ENCODE peak calls at places on chromosome 5, in seven cellular contexts. N is 8988T, F is tibial artery, H is NCI-H1105 treated with DMSO at 0.1 percent for 48 hours, W is EL, I is germinal center, U is endothelial cell. C is an unnamed sample.

GRCh38 chr5:17833336-17833735 is 199.1 kb downstream of the TAF11L14 start:
- DNase-seq in I (no peak), W (no peak), F (no peak), U (no peak), H (no peak), N (no peak), C (no peak)

GRCh38 chr5:175015028-175015427 is 290.6 kb downstream of the MSX2 start:
- DNase-seq in W (no peak), U (no peak), F (no peak), H (no peak), I (no peak), N (no peak), C (no peak)

GRCh38 chr5:10301842-10302610 is 5.7 kb downstream of the CMBL start:
- DNase-seq in N (peak; percentile 57), I (no peak), F (no peak), U (no peak), W (no peak), H (peak; percentile 76), C (no peak)

GRCh38 chr5:118611332-118611945 is 376.9 kb downstream of the DTWD2 start:
- DNase-seq in W (peak; percentile 33), I (peak; percentile 5), H (no peak), N (no peak), U (peak; percentile 52), F (no peak), C (peak; percentile 59)

GRCh38 chr5:132274050-132274869 is 16.8 kb downstream of the PDLIM4 start:
- DNase-seq in U (no peak), N (no peak), I (no peak), H (no peak), F (no peak), W (no peak), C (no peak)

GRCh38 chr5:67092447-67093023 is 104.1 kb downstream of the CD180 start:
- DNase-seq in H (no peak), I (no peak), U (no peak), F (no peak), W (no peak), N (no peak), C (no peak)

GRCh38 chr5:134965271-134965825 is 2.4 kb upstream of the CATSPER3 start:
- DNase-seq in H (no peak), N (no peak), F (no peak), I (no peak), W (no peak), U (no peak), C (no peak)

GRCh38 chr5:10111575-10111974 is 138.1 kb downstream of the ATPSCKMT start:
- DNase-seq in H (peak; percentile 31), W (peak; percentile 57), F (no peak), I (no peak), N (peak; percentile 72), U (peak; percentile 47), C (peak; percentile 12)

GRCh38 chr5:75720882-75721281 is 3.6 kb upstream of the POC5 start:
- DNase-seq in U (no peak), F (no peak), W (no peak), I (no peak), N (no peak), H (no peak), C (no peak)

GRCh38 chr5:90529939-90530677 is 724 bp upstream of the LYSMD3 start:
- DNase-seq in I (peak; percentile 69), N (peak; percentile 40), U (peak; percentile 56), F (peak; percentile 60), W (peak; percentile 82), H (peak; percentile 67), C (peak; percentile 89)

GRCh38 chr5:79971156-79971555 is 19.9 kb downstream of the MTX3 start:
- DNase-seq in F (no peak), I (no peak), U (no peak), H (no peak), W (peak; percentile 80), N (no peak), C (no peak)

GRCh38 chr5:34483442-34484033 is 172.6 kb upstream of the RAI14 start:
- DNase-seq in W (no peak), N (no peak), U (no peak), H (no peak), I (no peak), F (no peak), C (no peak)

GRCh38 chr5:162288647-162289296 is 221.2 kb downstream of the GABRG2 start:
- DNase-seq in I (no peak), W (no peak), N (no peak), F (no peak), H (no peak), U (no peak), C (no peak)

GRCh38 chr5:94759022-94759421 is 140.6 kb downstream of the SLF1 start:
- DNase-seq in W (no peak), H (no peak), U (no peak), F (no peak), N (no peak), I (no peak), C (no peak)

GRCh38 chr5:26482817-26483375 is 555.5 kb downstream of the CDH9 start:
- DNase-seq in N (peak; percentile 88), H (peak; percentile 39), W (no peak), U (peak; percentile 52), F (peak; percentile 29), I (no peak), C (peak; percentile 76)

GRCh38 chr5:140549237-140550144 is 2.0 kb downstream of the EIF4EBP3 start:
- DNase-seq in N (no peak), I (no peak), F (peak; percentile 56), W (peak; percentile 39), U (no peak), H (no peak), C (peak; percentile 29)

GRCh38 chr5:150565868-150566267 is 57.9 kb downstream of the NDST1 start:
- DNase-seq in W (no peak), I (no peak), H (no peak), F (no peak), N (no peak), U (no peak), C (no peak)

GRCh38 chr5:93325946-93326345 is 255.1 kb downstream of the NR2F1-AS1 start:
- DNase-seq in W (no peak), F (no peak), N (no peak), U (no peak), H (no peak), I (no peak), C (no peak)

GRCh38 chr5:39371367-39371635 is 7.0 kb upstream of the C9 start:
- DNase-seq in F (no peak), W (no peak), H (no peak), U (no peak), N (no peak), I (no peak), C (no peak)

GRCh38 chr5:132099073-132099748 is 25.6 kb downstream of the CSF2 start:
- DNase-seq in N (no peak), W (no peak), F (no peak), I (no peak), U (no peak), H (no peak), C (no peak)

GRCh38 chr5:137710086-137710485 is 25.8 kb downstream of the KLHL3 start:
- DNase-seq in I (no peak), N (no peak), W (peak; percentile 32), U (no peak), F (no peak), H (no peak), C (no peak)

GRCh38 chr5:9156282-9156681 is 389.6 kb downstream of the SEMA5A start:
- DNase-seq in H (no peak), F (peak; percentile 31), W (peak; percentile 79), U (peak; percentile 53), N (peak; percentile 39), I (no peak), C (peak; percentile 7)

GRCh38 chr5:160602744-160603143 is 181.1 kb downstream of the PTTG1 start:
- DNase-seq in U (no peak), H (no peak), F (no peak), W (no peak), I (no peak), N (no peak), C (no peak)

GRCh38 chr5:74619308-74619707 is 21.2 kb downstream of the ENC1 start:
- DNase-seq in U (no peak), W (no peak), I (no peak), N (no peak), H (no peak), F (no peak), C (no peak)

GRCh38 chr5:3026099-3026498 is 274.6 kb upstream of the IRX2 start:
- DNase-seq in W (no peak), H (no peak), N (no peak), I (no peak), F (no peak), U (no peak), C (no peak)

GRCh38 chr5:112257961-112258360 is 161.1 kb downstream of the EPB41L4A start:
- DNase-seq in U (no peak), I (no peak), W (no peak), F (no peak), H (peak; percentile 16), N (no peak), C (no peak)

GRCh38 chr5:59001154-59001553 is 418.3 kb downstream of the RAB3C start:
- DNase-seq in W (no peak), U (no peak), F (no peak), I (no peak), N (no peak), H (no peak), C (no peak)

GRCh38 chr5:116614603-116614920 is 39.9 kb upstream of the SEMA6A start:
- DNase-seq in H (no peak), I (no peak), W (no peak), F (no peak), N (no peak), U (no peak), C (no peak)

GRCh38 chr5:40654377-40655006 is 25.2 kb upstream of the PTGER4 start:
- DNase-seq in F (no peak), I (no peak), W (peak; percentile 45), N (no peak), U (no peak), H (no peak), C (no peak)

GRCh38 chr5:146770546-146770945 is 108.0 kb downstream of the PPP2R2B start:
- DNase-seq in H (no peak), N (no peak), U (no peak), F (no peak), I (no peak), W (no peak), C (no peak)